ENCODE peak calls at places on chromosomes 2 and 18, in five cellular contexts. X is neural crest cell, E is HCT116, J is AG09309, F is GM23338. D is an unnamed sample.

GRCh38 chr18:21117385-21118135 is 5.9 kb upstream of the ROCK1 start:
- DNase-seq in X (no peak), E (no peak), J (peak; percentile 78), F (peak; percentile 45), D (no peak)

GRCh38 chr2:215038411-215038810 is 100.0 kb downstream of the ABCA12 start:
- DNase-seq in X (no peak), E (no peak), J (no peak), F (no peak), D (no peak)

GRCh38 chr18:10522574-10522973 is 3.3 kb upstream of the NAPG start:
- DNase-seq in X (no peak), E (no peak), J (no peak), F (no peak), D (no peak)

GRCh38 chr2:96962567-96963203 is 23.7 kb downstream of the FAM178B start:
- DNase-seq in X (no peak), E (no peak), J (no peak), F (no peak), D (no peak)

GRCh38 chr2:194619368-194619767 is 1037.7 kb upstream of the SLC39A10 start:
- DNase-seq in X (no peak), E (no peak), J (no peak), F (no peak), D (no peak)

GRCh38 chr2:33518929-33519328 is 42.5 kb downstream of the RASGRP3 start:
- DNase-seq in X (no peak), E (no peak), J (no peak), F (no peak), D (no peak)

GRCh38 chr18:35128675-35129074 is 87.5 kb downstream of the MAPRE2 start:
- DNase-seq in X (no peak), E (no peak), J (no peak), F (no peak), D (no peak)

GRCh38 chr2:54360055-54360792 is 95.9 kb upstream of the SPTBN1 start:
- DNase-seq in X (no peak), E (no peak), J (peak; percentile 31), F (no peak), D (no peak)

GRCh38 chr2:174663572-174663971 is 66.0 kb upstream of the WIPF1 start:
- DNase-seq in X (no peak), E (no peak), J (peak; percentile 93), F (no peak), D (no peak)

GRCh38 chr2:237026981-237027711 is 58.5 kb upstream of the COPS8 start:
- DNase-seq in X (peak; percentile 62), E (peak; percentile 29), J (peak; percentile 25), F (peak; percentile 83), D (peak; percentile 45)

GRCh38 chr2:222797308-222797707 is 63.5 kb upstream of the ACSL3 start:
- DNase-seq in X (no peak), E (no peak), J (peak; percentile 23), F (peak; percentile 60), D (no peak)

GRCh38 chr18:58183226-58183625 is 139.2 kb downstream of the NEDD4L start:
- DNase-seq in X (no peak), E (no peak), J (no peak), F (no peak), D (no peak)

GRCh38 chr2:75064691-75065396 is 106.4 kb downstream of the POLE4 start:
- DNase-seq in X (peak; percentile 67), E (peak; percentile 31), J (no peak), F (peak; percentile 77), D (peak; percentile 74)

GRCh38 chr18:28041366-28041765 is 135.6 kb downstream of the CDH2 start:
- DNase-seq in X (no peak), E (no peak), J (peak; percentile 67), F (no peak), D (no peak)

GRCh38 chr2:26059542-26059941 is 25.7 kb downstream of the RAB10 start:
- DNase-seq in X (no peak), E (no peak), J (no peak), F (no peak), D (no peak)
- TF ChIP-seq CTCF in X (no peak), E (no peak), J (no peak), F (no peak), D (no peak)

GRCh38 chr2:71282493-71282892 is 49.1 kb upstream of the ZNF638 start:
- DNase-seq in X (no peak), E (no peak), J (no peak), F (peak; percentile 26), D (no peak)
- TF ChIP-seq CTCF in X (no peak), E (no peak), J (peak; percentile 9), F (peak; percentile 26), D (no peak)

DNA sequence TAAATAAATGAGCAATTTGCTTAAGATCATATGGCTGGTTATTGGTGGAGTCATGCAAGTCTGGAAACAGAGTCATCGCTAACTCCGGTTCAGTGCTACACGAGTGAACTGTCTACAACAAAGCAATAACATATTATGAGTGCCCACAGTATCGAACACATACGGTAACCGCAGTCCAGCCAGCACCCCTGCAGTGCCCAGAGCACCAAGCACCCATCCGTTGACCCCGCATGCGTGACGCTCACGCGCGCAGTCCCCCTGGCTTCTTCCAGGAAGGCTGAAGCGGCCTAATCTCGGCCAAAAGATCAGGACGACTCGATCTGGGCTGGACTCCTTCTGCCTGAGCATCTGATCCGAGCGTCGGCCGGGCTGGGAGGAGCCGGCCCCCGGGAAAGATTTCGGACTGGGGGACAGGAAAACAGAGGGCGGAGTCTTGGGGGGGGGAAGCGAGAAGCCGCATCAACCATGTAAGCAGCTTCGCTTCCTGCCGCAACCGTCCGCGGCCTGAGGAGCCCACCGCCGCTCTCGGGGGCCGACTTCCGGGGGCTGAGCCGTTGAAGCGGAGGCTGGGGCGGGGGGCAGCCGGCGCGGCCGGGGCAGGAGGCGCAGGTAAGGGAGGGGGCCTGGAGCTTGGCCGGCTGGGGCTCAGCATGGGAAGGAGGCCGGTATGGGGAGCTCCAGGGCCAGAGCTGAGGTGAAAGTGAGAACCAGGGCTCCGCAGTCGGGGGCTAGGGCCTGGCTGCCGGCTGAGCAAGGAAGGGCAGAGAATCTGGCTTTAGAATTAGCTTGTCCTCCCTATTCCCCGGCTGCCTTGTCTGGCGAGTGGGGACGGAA is at the start of gene PIKFYVE:
- DNase-seq in X (peak; percentile 87), E (peak; percentile 96), J (peak; percentile 86), F (peak; percentile 99), D (peak; percentile 89)
- TF ChIP-seq CTCF in X (no peak), E (no peak), J (no peak), F (no peak), D (no peak)

GRCh38 chr2:30331869-30332268 is 100.5 kb downstream of the LBH start:
- DNase-seq in X (no peak), E (no peak), J (no peak), F (no peak), D (no peak)

GRCh38 chr2:30332791-30333453 is 101.6 kb downstream of the LBH start:
- DNase-seq in X (no peak), E (no peak), J (no peak), F (no peak), D (no peak)

GRCh38 chr2:30336978-30337841 is 105.9 kb downstream of the LBH start:
- DNase-seq in X (no peak), E (no peak), J (no peak), F (no peak), D (no peak)

GRCh38 chr2:30335981-30336538 is 104.7 kb downstream of the LBH start:
- DNase-seq in X (no peak), E (no peak), J (no peak), F (no peak), D (no peak)

GRCh38 chr2:30334738-30335426 is 103.5 kb downstream of the LBH start:
- DNase-seq in X (no peak), E (no peak), J (no peak), F (peak; percentile 19), D (no peak)
- TF ChIP-seq CTCF in X (no peak), E (no peak), J (no peak), F (no peak), D (no peak)